ENCODE peak calls at places on chromosomes 12 and 14, in eight cellular contexts. One of them, this sample, is unnamed.

GRCh38 chr12:18700254-18700653 is 37.6 kb downstream of the PLCZ1 start:
- DNase-seq in Peyer's patch: no peak
- DNase-seq in tibial nerve: no peak
- DNase-seq in cardiac muscle cell: peak
- DNase-seq in skeletal muscle cell: peak
- DNase-seq in psoas muscle: no peak
- DNase-seq in H7: no peak
- DNase-seq in heart left ventricle: peak
- DNase-seq in this sample: peak

GRCh38 chr12:98578821-98579220 is 14.7 kb upstream of the SLC25A3 start:
- DNase-seq in heart left ventricle: no peak
- DNase-seq in Peyer's patch: peak
- DNase-seq in skeletal muscle cell: no peak
- DNase-seq in H7: no peak
- DNase-seq in cardiac muscle cell: no peak
- DNase-seq in psoas muscle: no peak
- DNase-seq in tibial nerve: no peak
- DNase-seq in this sample: no peak

GRCh38 chr14:36009643-36010042 is 166.9 kb downstream of the PTCSC3 start:
- DNase-seq in H7: no peak
- DNase-seq in tibial nerve: no peak
- DNase-seq in psoas muscle: no peak
- DNase-seq in cardiac muscle cell: no peak
- DNase-seq in skeletal muscle cell: no peak
- DNase-seq in Peyer's patch: no peak
- DNase-seq in heart left ventricle: no peak
- DNase-seq in this sample: no peak

GRCh38 chr12:132449565-132450390 is 40.2 kb upstream of the FBRSL1 start:
- DNase-seq in Peyer's patch: peak
- DNase-seq in cardiac muscle cell: no peak
- DNase-seq in H7: no peak
- DNase-seq in tibial nerve: no peak
- DNase-seq in heart left ventricle: no peak
- DNase-seq in skeletal muscle cell: no peak
- DNase-seq in psoas muscle: no peak
- DNase-seq in this sample: no peak

GRCh38 chr12:72586456-72586855 is 314.3 kb downstream of the TRHDE start:
- DNase-seq in skeletal muscle cell: no peak
- DNase-seq in cardiac muscle cell: no peak
- DNase-seq in psoas muscle: no peak
- DNase-seq in Peyer's patch: no peak
- DNase-seq in tibial nerve: no peak
- DNase-seq in heart left ventricle: no peak
- DNase-seq in H7: peak
- DNase-seq in this sample: no peak

GRCh38 chr12:57240926-57241555 is 9.9 kb downstream of the STAC3 start:
- DNase-seq in H7: peak
- DNase-seq in psoas muscle: peak
- DNase-seq in cardiac muscle cell: no peak
- DNase-seq in Peyer's patch: no peak
- DNase-seq in skeletal muscle cell: no peak
- DNase-seq in heart left ventricle: no peak
- DNase-seq in tibial nerve: no peak
- DNase-seq in this sample: no peak

GRCh38 chr12:22656835-22657234 is 31.9 kb downstream of the ETNK1 start:
- DNase-seq in tibial nerve: no peak
- DNase-seq in cardiac muscle cell: no peak
- DNase-seq in heart left ventricle: no peak
- DNase-seq in psoas muscle: no peak
- DNase-seq in skeletal muscle cell: no peak
- DNase-seq in Peyer's patch: no peak
- DNase-seq in H7: no peak
- DNase-seq in this sample: no peak

GRCh38 chr12:106108187-106108816 is 30.5 kb downstream of the NUAK1 start:
- DNase-seq in tibial nerve: no peak
- DNase-seq in skeletal muscle cell: no peak
- DNase-seq in H7: peak
- DNase-seq in heart left ventricle: peak
- DNase-seq in psoas muscle: no peak
- DNase-seq in cardiac muscle cell: peak
- DNase-seq in Peyer's patch: no peak
- DNase-seq in this sample: no peak

GRCh38 chr14:92759300-92759678 is 10.9 kb upstream of the LGMN start:
- DNase-seq in Peyer's patch: no peak
- DNase-seq in H7: no peak
- DNase-seq in psoas muscle: no peak
- DNase-seq in heart left ventricle: no peak
- DNase-seq in skeletal muscle cell: no peak
- DNase-seq in tibial nerve: no peak
- DNase-seq in cardiac muscle cell: peak
- DNase-seq in this sample: no peak

GRCh38 chr12:70557583-70558263 is 79.5 kb downstream of the PTPRB start:
- DNase-seq in heart left ventricle: no peak
- DNase-seq in cardiac muscle cell: no peak
- DNase-seq in H7: no peak
- DNase-seq in Peyer's patch: no peak
- DNase-seq in psoas muscle: no peak
- DNase-seq in skeletal muscle cell: no peak
- DNase-seq in tibial nerve: no peak
- DNase-seq in this sample: no peak

GRCh38 chr12:29961231-29961630 is 177.5 kb upstream of the TMTC1 start:
- DNase-seq in heart left ventricle: no peak
- DNase-seq in psoas muscle: no peak
- DNase-seq in H7: no peak
- DNase-seq in skeletal muscle cell: peak
- DNase-seq in cardiac muscle cell: peak
- DNase-seq in tibial nerve: no peak
- DNase-seq in Peyer's patch: no peak
- DNase-seq in this sample: no peak

GRCh38 chr12:53265783-53266182 is 2.3 kb upstream of the ESPL1 start:
- DNase-seq in Peyer's patch: no peak
- DNase-seq in cardiac muscle cell: no peak
- DNase-seq in H7: no peak
- DNase-seq in skeletal muscle cell: no peak
- DNase-seq in tibial nerve: no peak
- DNase-seq in heart left ventricle: no peak
- DNase-seq in psoas muscle: no peak
- DNase-seq in this sample: no peak

GRCh38 chr14:80464531-80465149 is 253.3 kb upstream of the DIO2 start:
- DNase-seq in skeletal muscle cell: no peak
- DNase-seq in heart left ventricle: no peak
- DNase-seq in psoas muscle: no peak
- DNase-seq in Peyer's patch: no peak
- DNase-seq in cardiac muscle cell: no peak
- DNase-seq in tibial nerve: no peak
- DNase-seq in H7: no peak
- DNase-seq in this sample: no peak

GRCh38 chr14:51856897-51857296 is 3.5 kb upstream of the GNG2 start:
- DNase-seq in H7: no peak
- DNase-seq in cardiac muscle cell: no peak
- DNase-seq in tibial nerve: no peak
- DNase-seq in Peyer's patch: no peak
- DNase-seq in skeletal muscle cell: no peak
- DNase-seq in heart left ventricle: no peak
- DNase-seq in psoas muscle: no peak
- DNase-seq in this sample: no peak

GRCh38 chr14:72828604-72829003 is 65.3 kb downstream of the DPF3 start:
- DNase-seq in H7: no peak
- DNase-seq in heart left ventricle: peak
- DNase-seq in cardiac muscle cell: no peak
- DNase-seq in tibial nerve: no peak
- DNase-seq in psoas muscle: no peak
- DNase-seq in Peyer's patch: peak
- DNase-seq in skeletal muscle cell: no peak
- DNase-seq in this sample: no peak

GRCh38 chr14:59936145-59936544 is 16.2 kb downstream of the LRRC9 start:
- DNase-seq in Peyer's patch: no peak
- DNase-seq in H7: no peak
- DNase-seq in heart left ventricle: no peak
- DNase-seq in psoas muscle: no peak
- DNase-seq in tibial nerve: no peak
- DNase-seq in cardiac muscle cell: no peak
- DNase-seq in skeletal muscle cell: no peak
- DNase-seq in this sample: no peak

GRCh38 chr14:75821828-75822521 is 159.8 kb downstream of the TGFB3 start:
- DNase-seq in skeletal muscle cell: no peak
- DNase-seq in tibial nerve: no peak
- DNase-seq in cardiac muscle cell: no peak
- DNase-seq in heart left ventricle: no peak
- DNase-seq in psoas muscle: no peak
- DNase-seq in Peyer's patch: no peak
- DNase-seq in H7: no peak
- DNase-seq in this sample: no peak
- H3K4me3 ChIP-seq in skeletal muscle cell: no peak
- H3K4me3 ChIP-seq in tibial nerve: no peak
- H3K4me3 ChIP-seq in cardiac muscle cell: no peak
- H3K4me3 ChIP-seq in heart left ventricle: no peak
- H3K4me3 ChIP-seq in psoas muscle: no peak
- H3K4me3 ChIP-seq in Peyer's patch: no peak
- H3K4me3 ChIP-seq in H7: no peak
- H3K4me3 ChIP-seq in this sample: no peak

GRCh38 chr12:94870511-94870910 is 133.0 kb downstream of the NDUFA12 start:
- DNase-seq in psoas muscle: no peak
- DNase-seq in Peyer's patch: no peak
- DNase-seq in cardiac muscle cell: no peak
- DNase-seq in tibial nerve: no peak
- DNase-seq in H7: no peak
- DNase-seq in skeletal muscle cell: no peak
- DNase-seq in heart left ventricle: no peak
- DNase-seq in this sample: no peak
- H3K4me3 ChIP-seq in psoas muscle: no peak
- H3K4me3 ChIP-seq in Peyer's patch: no peak
- H3K4me3 ChIP-seq in cardiac muscle cell: no peak
- H3K4me3 ChIP-seq in tibial nerve: no peak
- H3K4me3 ChIP-seq in H7: no peak
- H3K4me3 ChIP-seq in skeletal muscle cell: no peak
- H3K4me3 ChIP-seq in heart left ventricle: no peak
- H3K4me3 ChIP-seq in this sample: no peak

GRCh38 chr14:67239582-67239981 is 1.7 kb upstream of the PALS1 start:
- DNase-seq in heart left ventricle: no peak
- DNase-seq in H7: no peak
- DNase-seq in cardiac muscle cell: no peak
- DNase-seq in tibial nerve: no peak
- DNase-seq in Peyer's patch: no peak
- DNase-seq in psoas muscle: no peak
- DNase-seq in skeletal muscle cell: no peak
- DNase-seq in this sample: no peak

GRCh38 chr14:67240168-67240932 is 885 bp upstream of the PALS1 start:
- DNase-seq in Peyer's patch: peak
- DNase-seq in psoas muscle: peak
- DNase-seq in tibial nerve: peak
- DNase-seq in cardiac muscle cell: peak
- DNase-seq in heart left ventricle: peak
- DNase-seq in skeletal muscle cell: no peak
- DNase-seq in H7: peak
- DNase-seq in this sample: peak

GRCh38 chr14:67245104-67245503 is 3.9 kb downstream of the PALS1 start:
- DNase-seq in tibial nerve: no peak
- DNase-seq in Peyer's patch: no peak
- DNase-seq in H7: no peak
- DNase-seq in skeletal muscle cell: no peak
- DNase-seq in cardiac muscle cell: no peak
- DNase-seq in psoas muscle: no peak
- DNase-seq in heart left ventricle: no peak
- DNase-seq in this sample: no peak

GRCh38 chr14:67240978-67241415 is 238 bp upstream of the PALS1 start:
- DNase-seq in Peyer's patch: peak
- DNase-seq in psoas muscle: peak
- DNase-seq in cardiac muscle cell: peak
- DNase-seq in H7: peak
- DNase-seq in heart left ventricle: peak
- DNase-seq in skeletal muscle cell: peak
- DNase-seq in tibial nerve: peak
- DNase-seq in this sample: peak

GRCh38 chr14:67241416-67242362 is at the start of gene PALS1:
- DNase-seq in H7: peak
- DNase-seq in Peyer's patch: no peak
- DNase-seq in skeletal muscle cell: peak
- DNase-seq in psoas muscle: no peak
- DNase-seq in heart left ventricle: no peak
- DNase-seq in cardiac muscle cell: peak
- DNase-seq in tibial nerve: peak
- DNase-seq in this sample: no peak
- H3K4me3 ChIP-seq in H7: peak
- H3K4me3 ChIP-seq in Peyer's patch: peak
- H3K4me3 ChIP-seq in skeletal muscle cell: peak
- H3K4me3 ChIP-seq in psoas muscle: peak
- H3K4me3 ChIP-seq in heart left ventricle: peak
- H3K4me3 ChIP-seq in cardiac muscle cell: peak
- H3K4me3 ChIP-seq in tibial nerve: peak
- H3K4me3 ChIP-seq in this sample: peak

DNA sequence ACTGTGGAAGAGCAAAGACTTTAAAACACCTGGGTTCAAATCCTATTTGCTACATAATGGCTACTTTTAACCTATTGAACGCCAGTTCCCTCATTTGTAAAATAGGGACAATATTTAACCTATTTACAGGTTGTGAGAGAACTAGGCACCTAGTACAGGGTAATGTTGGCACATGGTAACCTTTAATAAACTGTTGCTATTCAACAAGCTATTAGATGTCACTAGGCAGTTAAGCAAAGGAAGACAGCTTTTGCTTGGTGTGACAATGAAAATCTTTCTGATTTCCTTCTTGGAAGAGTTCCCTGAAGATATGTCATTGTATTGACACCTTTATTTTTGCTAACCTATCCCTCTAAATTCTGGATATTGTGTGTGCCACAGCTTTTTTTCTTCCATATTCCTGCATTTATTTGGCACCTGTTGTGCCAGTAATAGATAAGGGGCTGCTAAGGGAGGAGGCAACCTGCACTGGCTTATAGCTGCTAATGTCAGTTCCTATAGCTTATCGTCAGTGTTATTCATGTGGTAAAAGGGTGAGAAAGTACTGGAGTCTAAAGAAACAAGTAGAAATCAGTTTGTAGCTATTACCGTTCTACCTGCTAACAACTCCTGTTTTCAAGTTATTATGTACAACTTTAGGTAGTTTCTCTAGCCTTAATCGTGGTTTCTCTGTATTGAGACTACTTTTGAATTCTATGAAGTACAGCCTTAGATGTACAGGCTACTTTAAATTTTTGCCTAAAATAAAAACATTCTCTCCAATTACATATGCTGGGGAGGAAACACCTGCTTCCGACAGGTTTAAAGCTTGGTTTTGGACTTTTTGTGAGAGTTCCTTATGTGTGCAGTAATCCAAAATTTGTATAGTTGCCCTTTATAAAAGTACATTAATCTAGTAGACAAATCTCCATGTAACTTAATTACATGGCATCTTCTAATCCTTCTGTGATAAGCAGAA is 24.3 kb downstream of the HIF1A start:
- DNase-seq in psoas muscle: no peak
- DNase-seq in heart left ventricle: no peak
- DNase-seq in cardiac muscle cell: no peak
- DNase-seq in skeletal muscle cell: no peak
- DNase-seq in H7: no peak
- DNase-seq in Peyer's patch: no peak
- DNase-seq in tibial nerve: no peak
- DNase-seq in this sample: no peak
- H3K4me3 ChIP-seq in psoas muscle: no peak
- H3K4me3 ChIP-seq in heart left ventricle: no peak
- H3K4me3 ChIP-seq in cardiac muscle cell: no peak
- H3K4me3 ChIP-seq in skeletal muscle cell: peak
- H3K4me3 ChIP-seq in H7: no peak
- H3K4me3 ChIP-seq in Peyer's patch: no peak
- H3K4me3 ChIP-seq in tibial nerve: no peak
- H3K4me3 ChIP-seq in this sample: no peak

This sample was measured in ovary.